ENCODE peak calls at places on chromosome 15, in eight cellular contexts. One of them, this sample, is unnamed.

GRCh38 chr15:31606261-31606669 is 279.6 kb downstream of the KLF13 start:
- DNase-seq in lower lobe of right lung: no peak
- DNase-seq in body of pancreas: no peak
- DNase-seq in cardiac muscle cell: no peak
- DNase-seq in foreskin fibroblast: peak; percentile 12
- DNase-seq in heart left ventricle: no peak
- DNase-seq in PC-3: peak; percentile 85
- DNase-seq in suprapubic skin: no peak
- DNase-seq in this sample: no peak

GRCh38 chr15:37824717-37825382 is 109.6 kb upstream of the TMCO5A start:
- DNase-seq in lower lobe of right lung: no peak
- DNase-seq in body of pancreas: no peak
- DNase-seq in cardiac muscle cell: peak; percentile 90
- DNase-seq in foreskin fibroblast: peak; percentile 92
- DNase-seq in heart left ventricle: peak; percentile 38
- DNase-seq in PC-3: peak; percentile 92
- DNase-seq in suprapubic skin: no peak
- DNase-seq in this sample: peak; percentile 91

GRCh38 chr15:77819271-77819806 is 186.6 kb upstream of the LINGO1 start:
- DNase-seq in lower lobe of right lung: no peak
- DNase-seq in body of pancreas: no peak
- DNase-seq in cardiac muscle cell: no peak
- DNase-seq in foreskin fibroblast: no peak
- DNase-seq in heart left ventricle: no peak
- DNase-seq in PC-3: no peak
- DNase-seq in suprapubic skin: no peak
- DNase-seq in this sample: no peak

GRCh38 chr15:80949756-80950155 is 39.9 kb downstream of the MESD start:
- DNase-seq in lower lobe of right lung: no peak
- DNase-seq in body of pancreas: no peak
- DNase-seq in cardiac muscle cell: no peak
- DNase-seq in foreskin fibroblast: no peak
- DNase-seq in heart left ventricle: no peak
- DNase-seq in PC-3: no peak
- DNase-seq in suprapubic skin: peak; percentile 65
- DNase-seq in this sample: no peak

GRCh38 chr15:49320337-49320736 is 102.7 kb upstream of the FGF7 start:
- DNase-seq in lower lobe of right lung: no peak
- DNase-seq in body of pancreas: no peak
- DNase-seq in cardiac muscle cell: peak; percentile 18
- DNase-seq in foreskin fibroblast: no peak
- DNase-seq in heart left ventricle: no peak
- DNase-seq in PC-3: no peak
- DNase-seq in suprapubic skin: no peak
- DNase-seq in this sample: no peak

GRCh38 chr15:90099868-90100854 is 2.1 kb downstream of the IDH2 start:
- DNase-seq in lower lobe of right lung: no peak
- DNase-seq in body of pancreas: peak; percentile 88
- DNase-seq in cardiac muscle cell: peak; percentile 57
- DNase-seq in foreskin fibroblast: peak; percentile 66
- DNase-seq in heart left ventricle: no peak
- DNase-seq in PC-3: no peak
- DNase-seq in suprapubic skin: no peak
- DNase-seq in this sample: peak; percentile 58

GRCh38 chr15:52780172-52780980 is 9.8 kb downstream of the ONECUT1 start:
- DNase-seq in lower lobe of right lung: peak; percentile 70
- DNase-seq in body of pancreas: peak; percentile 80
- DNase-seq in cardiac muscle cell: peak; percentile 62
- DNase-seq in foreskin fibroblast: peak; percentile 36
- DNase-seq in heart left ventricle: peak; percentile 47
- DNase-seq in PC-3: peak; percentile 76
- DNase-seq in suprapubic skin: no peak
- DNase-seq in this sample: peak; percentile 66

GRCh38 chr15:66720206-66721010 is 18.4 kb downstream of the SMAD6 start:
- DNase-seq in lower lobe of right lung: peak; percentile 79
- DNase-seq in body of pancreas: no peak
- DNase-seq in cardiac muscle cell: peak; percentile 69
- DNase-seq in foreskin fibroblast: peak; percentile 89
- DNase-seq in heart left ventricle: peak; percentile 15
- DNase-seq in PC-3: peak; percentile 76
- DNase-seq in suprapubic skin: no peak
- DNase-seq in this sample: peak; percentile 78

GRCh38 chr15:98647026-98647773 is 1.1 kb upstream of the IGF1R start:
- DNase-seq in lower lobe of right lung: peak; percentile 81
- DNase-seq in body of pancreas: peak; percentile 88
- DNase-seq in cardiac muscle cell: peak; percentile 55
- DNase-seq in foreskin fibroblast: peak; percentile 59
- DNase-seq in heart left ventricle: peak; percentile 79
- DNase-seq in PC-3: peak; percentile 39
- DNase-seq in suprapubic skin: peak; percentile 83
- DNase-seq in this sample: peak; percentile 53

GRCh38 chr15:74050835-74051234 is 31.5 kb downstream of the GOLGA6A start:
- DNase-seq in lower lobe of right lung: no peak
- DNase-seq in body of pancreas: no peak
- DNase-seq in cardiac muscle cell: no peak
- DNase-seq in foreskin fibroblast: no peak
- DNase-seq in heart left ventricle: no peak
- DNase-seq in PC-3: no peak
- DNase-seq in suprapubic skin: no peak
- DNase-seq in this sample: no peak

GRCh38 chr15:25742421-25743159 is 120.5 kb downstream of the ATP10A start:
- DNase-seq in lower lobe of right lung: no peak
- DNase-seq in body of pancreas: no peak
- DNase-seq in cardiac muscle cell: no peak
- DNase-seq in foreskin fibroblast: no peak
- DNase-seq in heart left ventricle: no peak
- DNase-seq in PC-3: no peak
- DNase-seq in suprapubic skin: no peak
- DNase-seq in this sample: no peak

GRCh38 chr15:99986297-99987118 is 253.3 kb upstream of the LYSMD4 start:
- DNase-seq in lower lobe of right lung: peak; percentile 12
- DNase-seq in body of pancreas: no peak
- DNase-seq in cardiac muscle cell: peak; percentile 55
- DNase-seq in foreskin fibroblast: no peak
- DNase-seq in heart left ventricle: no peak
- DNase-seq in PC-3: no peak
- DNase-seq in suprapubic skin: no peak
- DNase-seq in this sample: no peak

GRCh38 chr15:80503319-80503952 is 99.3 kb downstream of the ARNT2 start:
- DNase-seq in lower lobe of right lung: no peak
- DNase-seq in body of pancreas: no peak
- DNase-seq in cardiac muscle cell: no peak
- DNase-seq in foreskin fibroblast: peak; percentile 53
- DNase-seq in heart left ventricle: no peak
- DNase-seq in PC-3: no peak
- DNase-seq in suprapubic skin: no peak
- DNase-seq in this sample: no peak

GRCh38 chr15:67115567-67115966 is 50.2 kb downstream of the SMAD3 start:
- DNase-seq in lower lobe of right lung: no peak
- DNase-seq in body of pancreas: no peak
- DNase-seq in cardiac muscle cell: no peak
- DNase-seq in foreskin fibroblast: no peak
- DNase-seq in heart left ventricle: no peak
- DNase-seq in PC-3: no peak
- DNase-seq in suprapubic skin: no peak
- DNase-seq in this sample: no peak

GRCh38 chr15:34047893-34048775 is 9.1 kb upstream of the AVEN start:
- DNase-seq in lower lobe of right lung: no peak
- DNase-seq in body of pancreas: no peak
- DNase-seq in cardiac muscle cell: peak; percentile 75
- DNase-seq in foreskin fibroblast: no peak
- DNase-seq in heart left ventricle: no peak
- DNase-seq in PC-3: no peak
- DNase-seq in suprapubic skin: no peak
- DNase-seq in this sample: peak; percentile 37

GRCh38 chr15:20352241-20353200 is 189.1 kb downstream of the GOLGA6L6 start:
- DNase-seq in lower lobe of right lung: peak; percentile 52
- DNase-seq in body of pancreas: peak; percentile 5
- DNase-seq in cardiac muscle cell: no peak
- DNase-seq in foreskin fibroblast: no peak
- DNase-seq in heart left ventricle: no peak
- DNase-seq in PC-3: no peak
- DNase-seq in suprapubic skin: peak; percentile 79
- DNase-seq in this sample: no peak

GRCh38 chr15:74847462-74847861 is 4.5 kb upstream of the ULK3 start:
- DNase-seq in lower lobe of right lung: no peak
- DNase-seq in body of pancreas: peak; percentile 33
- DNase-seq in cardiac muscle cell: no peak
- DNase-seq in foreskin fibroblast: no peak
- DNase-seq in heart left ventricle: peak; percentile 70
- DNase-seq in PC-3: no peak
- DNase-seq in suprapubic skin: no peak
- DNase-seq in this sample: no peak

GRCh38 chr15:78072080-78072892 is 5.2 kb downstream of the TBC1D2B start:
- DNase-seq in lower lobe of right lung: no peak
- DNase-seq in body of pancreas: no peak
- DNase-seq in cardiac muscle cell: peak; percentile 86
- DNase-seq in foreskin fibroblast: peak; percentile 88
- DNase-seq in heart left ventricle: no peak
- DNase-seq in PC-3: no peak
- DNase-seq in suprapubic skin: no peak
- DNase-seq in this sample: peak; percentile 93

GRCh38 chr15:28913171-28913765 is 27.5 kb downstream of the APBA2 start:
- DNase-seq in lower lobe of right lung: peak; percentile 34
- DNase-seq in body of pancreas: no peak
- DNase-seq in cardiac muscle cell: peak; percentile 9
- DNase-seq in foreskin fibroblast: no peak
- DNase-seq in heart left ventricle: no peak
- DNase-seq in PC-3: no peak
- DNase-seq in suprapubic skin: peak; percentile 70
- DNase-seq in this sample: peak; percentile 7

DNA sequence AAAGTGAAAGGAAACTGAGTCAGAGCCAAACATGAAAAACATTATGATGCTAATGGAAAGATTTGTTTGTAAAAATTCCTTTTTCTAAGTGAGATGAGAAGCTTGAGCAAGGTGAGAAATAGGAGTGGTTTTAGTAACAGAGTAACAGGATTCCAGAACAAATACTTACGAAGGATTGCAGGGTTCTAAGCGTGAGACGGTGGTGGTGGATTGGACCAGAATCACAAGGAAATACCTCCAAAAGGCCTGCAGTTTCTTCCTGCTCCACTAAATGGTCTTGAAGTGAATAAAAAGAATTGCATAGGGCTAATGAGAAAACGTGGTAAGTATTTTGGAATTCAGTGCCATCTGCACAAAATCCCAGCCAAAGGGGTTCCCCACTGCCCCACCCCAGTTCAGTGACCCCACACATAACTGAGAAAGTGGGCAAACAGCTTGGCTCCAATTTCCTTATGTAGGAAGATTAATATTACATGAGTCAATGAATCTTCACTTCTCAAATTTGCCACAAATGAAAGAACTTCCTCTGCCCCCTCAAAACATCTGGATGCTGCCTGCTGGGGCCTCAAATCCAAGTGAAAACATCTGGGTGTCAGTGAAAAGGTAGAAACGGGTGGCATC is 283.8 kb upstream of the NR2F2 start:
- DNase-seq in lower lobe of right lung: no peak
- DNase-seq in body of pancreas: no peak
- DNase-seq in cardiac muscle cell: no peak
- DNase-seq in foreskin fibroblast: peak; percentile 90
- DNase-seq in heart left ventricle: no peak
- DNase-seq in PC-3: no peak
- DNase-seq in suprapubic skin: no peak
- DNase-seq in this sample: no peak
- H3K4me3 ChIP-seq in lower lobe of right lung: no peak overlapping the region
- H3K4me3 ChIP-seq in body of pancreas: no peak overlapping the region
- H3K4me3 ChIP-seq in cardiac muscle cell: no peak overlapping the region
- H3K4me3 ChIP-seq in foreskin fibroblast: no peak overlapping the region
- H3K4me3 ChIP-seq in heart left ventricle: no peak overlapping the region
- H3K4me3 ChIP-seq in PC-3: no peak overlapping the region
- H3K4me3 ChIP-seq in suprapubic skin: no peak overlapping the region
- H3K4me3 ChIP-seq in this sample: peak overlapping the region; percentile 11

DNA sequence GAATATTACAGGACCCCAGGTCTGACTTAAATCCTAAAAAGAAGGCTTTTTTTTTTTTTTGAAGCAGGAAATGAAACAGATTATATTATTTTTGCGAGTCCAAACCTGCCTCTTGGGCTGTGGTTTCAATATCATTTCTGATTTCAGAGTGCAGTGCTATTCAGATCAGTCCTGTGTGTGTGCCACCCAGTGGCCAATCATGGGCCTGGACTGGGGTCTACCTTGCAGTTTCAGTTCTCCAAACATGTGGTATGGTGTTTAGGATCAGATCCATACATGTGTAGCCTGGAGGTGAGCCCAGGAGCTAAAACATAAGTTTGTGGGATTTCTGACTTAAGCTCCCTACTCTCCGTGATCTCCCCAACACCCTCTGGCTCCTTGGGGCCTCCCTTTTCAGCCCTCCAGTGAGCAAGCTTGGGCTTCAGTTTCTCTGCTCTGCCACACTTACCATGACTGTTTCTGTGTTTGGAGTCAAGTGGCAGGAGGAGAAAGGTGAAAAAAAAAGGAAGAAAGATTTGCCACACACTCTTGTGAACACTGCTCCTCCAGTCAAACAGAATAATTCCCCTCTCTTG is 12.1 kb upstream of the THSD4 start:
- DNase-seq in lower lobe of right lung: no peak
- DNase-seq in body of pancreas: peak; percentile 30
- DNase-seq in cardiac muscle cell: peak; percentile 74
- DNase-seq in foreskin fibroblast: no peak
- DNase-seq in heart left ventricle: no peak
- DNase-seq in PC-3: peak; percentile 57
- DNase-seq in suprapubic skin: no peak
- DNase-seq in this sample: peak; percentile 74
- TF ChIP-seq CTCF in lower lobe of right lung: peak; percentile 54
- TF ChIP-seq CTCF in body of pancreas: no peak
- TF ChIP-seq CTCF in cardiac muscle cell: peak; percentile 71
- TF ChIP-seq CTCF in foreskin fibroblast: peak; percentile 64
- TF ChIP-seq CTCF in heart left ventricle: peak; percentile 53
- TF ChIP-seq CTCF in PC-3: peak; percentile 66
- TF ChIP-seq CTCF in suprapubic skin: peak; percentile 10
- TF ChIP-seq CTCF in this sample: peak; percentile 84

DNA sequence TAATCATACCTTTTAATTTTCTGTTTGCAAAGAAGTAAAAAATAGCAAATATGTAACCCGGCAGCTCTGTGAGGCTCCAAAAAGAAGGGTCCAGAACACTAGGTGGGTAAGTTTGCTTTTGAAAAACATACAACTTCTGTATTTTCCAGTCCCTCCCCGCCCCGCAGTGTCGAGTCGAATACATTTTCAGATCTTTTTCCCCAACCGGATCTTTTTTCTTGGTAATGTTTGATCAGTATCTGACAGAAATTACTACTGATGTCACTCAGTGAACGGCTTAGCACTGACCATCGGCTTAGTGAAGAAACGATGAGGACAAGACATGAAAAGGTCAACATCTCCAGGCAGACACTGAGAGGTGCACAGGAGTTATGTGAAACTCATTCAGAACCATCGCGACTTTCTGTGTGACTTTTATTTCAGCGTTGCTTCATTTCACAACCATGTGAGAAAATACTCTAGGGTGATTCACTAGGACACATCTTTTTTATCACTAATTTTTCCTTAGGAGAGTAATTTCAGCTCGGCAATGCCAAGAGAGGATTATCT is 11.0 kb downstream of the ISL2 start:
- DNase-seq in lower lobe of right lung: no peak
- DNase-seq in body of pancreas: no peak
- DNase-seq in cardiac muscle cell: no peak
- DNase-seq in foreskin fibroblast: peak; percentile 64
- DNase-seq in heart left ventricle: no peak
- DNase-seq in PC-3: no peak
- DNase-seq in suprapubic skin: no peak
- DNase-seq in this sample: no peak
- H3K4me3 ChIP-seq in lower lobe of right lung: peak overlapping the region; percentile 49
- H3K4me3 ChIP-seq in body of pancreas: no peak overlapping the region
- H3K4me3 ChIP-seq in cardiac muscle cell: peak overlapping the region; percentile 26
- H3K4me3 ChIP-seq in foreskin fibroblast: peak overlapping the region; percentile 56
- H3K4me3 ChIP-seq in heart left ventricle: no peak overlapping the region
- H3K4me3 ChIP-seq in PC-3: no peak overlapping the region
- H3K4me3 ChIP-seq in suprapubic skin: no peak overlapping the region
- H3K4me3 ChIP-seq in this sample: no peak overlapping the region

GRCh38 chr15:38991126-38991525 is 426.5 kb upstream of the RASGRP1 start:
- DNase-seq in lower lobe of right lung: no peak
- DNase-seq in body of pancreas: no peak
- DNase-seq in cardiac muscle cell: peak; percentile 85
- DNase-seq in foreskin fibroblast: peak; percentile 23
- DNase-seq in heart left ventricle: no peak
- DNase-seq in PC-3: peak; percentile 58
- DNase-seq in suprapubic skin: no peak
- DNase-seq in this sample: peak; percentile 82
- TF ChIP-seq CTCF in lower lobe of right lung: peak; percentile 54
- TF ChIP-seq CTCF in body of pancreas: no peak
- TF ChIP-seq CTCF in cardiac muscle cell: peak; percentile 65
- TF ChIP-seq CTCF in foreskin fibroblast: peak; percentile 47
- TF ChIP-seq CTCF in heart left ventricle: peak; percentile 61
- TF ChIP-seq CTCF in PC-3: peak; percentile 72
- TF ChIP-seq CTCF in suprapubic skin: peak; percentile 14
- TF ChIP-seq CTCF in this sample: peak; percentile 63